ENCODE peak calls at places on chromosomes 11 and 22, in four cellular contexts. P is DND-41; T is BE2C; L is CD4-positive, alpha-beta memory T cell. Q is an unnamed sample. For H3K27me3, the result is how much of the 10 kb centered on the place peaks cover.

GRCh38 chr22:28398987-28399386 is 280.7 kb downstream of the TTC28 start:
- DNase-seq in T (no peak), P (no peak), L (no peak), Q (no peak)

GRCh38 chr11:75852406-75853017 is 37.5 kb downstream of the UVRAG start:
- DNase-seq in L (no peak), P (no peak), T (no peak), Q (no peak)

GRCh38 chr22:39556970-39557811 is 13.4 kb upstream of the CACNA1I start:
- DNase-seq in T (peak), L (peak), P (no peak), Q (no peak)

GRCh38 chr11:102456381-102456780 is 3.8 kb upstream of the TMEM123 start:
- DNase-seq in P (no peak), T (no peak), L (no peak), Q (no peak)

GRCh38 chr11:16871368-16871767 is 132.9 kb downstream of the C11orf58 start:
- DNase-seq in L (no peak), P (no peak), T (no peak), Q (no peak)

GRCh38 chr11:105968021-105968697 is 53.9 kb downstream of the MSANTD4 start:
- DNase-seq in T (no peak), L (no peak), P (no peak), Q (no peak)

GRCh38 chr11:108897071-108897481 is 232.2 kb downstream of the DDX10 start:
- DNase-seq in P (no peak), L (no peak), T (no peak), Q (no peak)

GRCh38 chr22:44632823-44633478 is 69.1 kb upstream of the PRR5 start:
- DNase-seq in P (peak), T (no peak), L (no peak), Q (no peak)

GRCh38 chr22:38864361-38865191 is 7.4 kb downstream of the CBX6 start:
- DNase-seq in L (no peak), P (no peak), T (peak), Q (peak)

GRCh38 chr11:76680517-76681425 is 10.2 kb upstream of the LRRC32 start:
- DNase-seq in L (peak), T (peak), P (peak), Q (peak)

GRCh38 chr11:46537851-46538295 is 56.0 kb downstream of the AMBRA1 start:
- DNase-seq in T (peak), L (peak), P (peak), Q (peak)

GRCh38 chr22:25334091-25334490 is 114.7 kb downstream of the CRYBB2 start:
- DNase-seq in P (peak), L (peak), T (peak), Q (peak)

GRCh38 chr22:16695261-16695660 is 102.7 kb upstream of the CCT8L2 start:
- DNase-seq in P (no peak), L (no peak), T (no peak), Q (no peak)

GRCh38 chr22:39623603-39624500 is 53.3 kb downstream of the CACNA1I start:
- DNase-seq in T (no peak), P (no peak), L (no peak), Q (no peak)

GRCh38 chr22:43854786-43855271 is 7.5 kb downstream of the SULT4A1 start:
- DNase-seq in L (no peak), P (no peak), T (no peak), Q (peak)

GRCh38 chr22:33426451-33426850 is 368.3 kb upstream of the SYN3 start:
- DNase-seq in T (no peak), P (no peak), L (no peak), Q (no peak)

GRCh38 chr11:93773601-93774200 is 10.4 kb upstream of the MED17 start:
- DNase-seq in T (no peak), L (no peak), P (no peak), Q (no peak)

GRCh38 chr11:108685419-108686161 is 20.7 kb downstream of the DDX10 start:
- DNase-seq in P (no peak), L (no peak), T (no peak), Q (no peak)

GRCh38 chr11:19436932-19437331 is 196.2 kb upstream of the E2F8 start:
- DNase-seq in T (no peak), L (no peak), P (no peak), Q (no peak)

GRCh38 chr11:25838918-25839611 is 492.9 kb upstream of the ANO3 start:
- DNase-seq in L (no peak), T (no peak), P (no peak), Q (no peak)

GRCh38 chr11:12914401-12914912 is 94.7 kb upstream of the RASSF10 start:
- DNase-seq in P (peak), L (no peak), T (peak), Q (peak)

GRCh38 chr11:119484741-119485605 is 62.0 kb upstream of the THY1 start:
- DNase-seq in L (no peak), T (no peak), P (peak), Q (no peak)

GRCh38 chr11:110199184-110199981 is 97.0 kb downstream of the RDX start:
- DNase-seq in L (no peak), P (no peak), T (no peak), Q (no peak)

GRCh38 chr11:120710354-120711187 is 199.0 kb downstream of the GRIK4 start:
- DNase-seq in L (no peak), T (no peak), P (no peak), Q (peak)

GRCh38 chr11:134749040-134749586 is 337.1 kb upstream of the B3GAT1 start:
- DNase-seq in L (no peak), T (no peak), P (no peak), Q (no peak)

GRCh38 chr11:59247535-59248227 is 35.0 kb upstream of the MPEG1 start:
- DNase-seq in P (no peak), T (no peak), L (peak), Q (peak)

GRCh38 chr22:32327596-32328171 is 30.0 kb upstream of the RFPL3 start:
- DNase-seq in L (no peak), P (no peak), T (no peak), Q (no peak)

GRCh38 chr22:40890881-40891280 is 29.0 kb upstream of the DNAJB7 start:
- DNase-seq in L (no peak), P (no peak), T (no peak), Q (no peak)

GRCh38 chr11:85941380-85941973 is 86.3 kb downstream of the CCDC83 start:
- DNase-seq in T (peak), P (no peak), L (no peak), Q (peak)

GRCh38 chr11:134509381-134510068 is 97.5 kb upstream of the B3GAT1 start:
- DNase-seq in P (no peak), T (no peak), L (no peak), Q (no peak)

GRCh38 chr11:75812542-75813040 is 2.4 kb upstream of the UVRAG start:
- DNase-seq in L (no peak), T (no peak), P (no peak), Q (no peak)

GRCh38 chr11:26842458-26842841 is 120.6 kb upstream of the SLC5A12 start:
- DNase-seq in P (no peak), L (no peak), T (no peak), Q (no peak)
- H3K27me3 ChIP-seq in P (under half), L (under half), T (under half), Q (under half)

GRCh38 chr11:32433249-32434115 is 1.9 kb downstream of the WT1 start:
- DNase-seq in L (no peak), T (no peak), P (no peak), Q (no peak)
- H3K27me3 ChIP-seq in L (half or more), T (under half), P (under half), Q (half or more)

GRCh38 chr22:22345781-22346180 is 101.2 kb downstream of the VPREB1 start:
- DNase-seq in P (no peak), L (no peak), T (no peak), Q (no peak)
- H3K27me3 ChIP-seq in P (under half), L (under half), T (under half), Q (under half)

DNA sequence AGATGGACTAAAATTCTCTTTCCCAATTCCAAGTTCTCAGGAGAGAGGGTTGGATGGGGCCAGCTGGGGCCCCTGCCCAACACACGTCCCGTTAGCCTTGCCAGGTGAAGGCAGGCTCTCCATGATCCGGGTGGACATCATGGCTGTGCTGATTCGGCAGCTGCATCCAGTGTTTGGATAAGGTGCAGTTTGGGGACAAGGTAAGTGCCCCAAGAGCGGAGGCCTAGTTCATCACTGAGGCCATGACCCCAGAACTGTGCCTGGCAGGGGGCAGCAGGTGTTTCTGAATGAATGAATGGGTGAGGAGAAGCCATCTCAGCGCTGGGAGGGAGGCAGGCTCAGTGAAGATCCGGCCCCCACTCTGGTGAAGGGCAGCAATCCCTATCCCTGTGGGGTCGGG is 520.4 kb downstream of the TBC1D22A start:
- DNase-seq in T (no peak), P (no peak), L (no peak), Q (no peak)
- H3K27me3 ChIP-seq in T (under half), P (under half), L (under half), Q (under half)

GRCh38 chr11:2121227-2122130 is 17.7 kb downstream of the IGF2 start:
- DNase-seq in T (no peak), P (no peak), L (no peak), Q (peak)
- H3K27me3 ChIP-seq in T (under half), P (under half), L (under half), Q (under half)

DNA sequence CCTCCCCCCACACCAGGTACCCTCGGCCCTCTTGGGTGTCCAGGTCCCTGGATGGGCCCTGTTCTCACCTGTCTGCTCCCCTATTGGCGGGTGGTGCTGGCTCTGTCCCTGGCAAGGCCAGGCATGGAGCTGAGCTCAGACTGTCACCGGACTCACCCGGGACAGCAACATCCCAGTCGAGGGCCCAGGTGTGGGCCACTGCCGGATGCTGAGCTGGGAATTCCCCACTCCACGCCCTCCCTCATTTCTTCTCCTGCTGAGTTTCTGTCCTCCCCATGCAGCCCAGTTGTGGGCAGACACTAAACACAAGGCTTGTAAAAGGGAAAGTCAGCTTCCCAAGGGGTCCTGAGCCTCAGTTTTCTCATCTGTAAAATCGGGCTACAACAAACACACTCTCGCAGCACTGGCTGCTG is 2.0 kb upstream of the AP5B1 start:
- DNase-seq in L (no peak), P (no peak), T (no peak), Q (no peak)
- H3K27me3 ChIP-seq in L (under half), P (under half), T (under half), Q (under half)

GRCh38 chr11:130179396-130180306 is 20.1 kb downstream of the ST14 start:
- DNase-seq in P (no peak), L (no peak), T (no peak), Q (no peak)

GRCh38 chr11:130181295-130182272 is 22.0 kb downstream of the ST14 start:
- DNase-seq in P (no peak), L (no peak), T (no peak), Q (no peak)

GRCh38 chr11:130178992-130179391 is 19.4 kb downstream of the ST14 start:
- DNase-seq in P (no peak), T (no peak), L (no peak), Q (no peak)

GRCh38 chr11:130180491-130180890 is 20.9 kb downstream of the ST14 start:
- DNase-seq in P (no peak), T (no peak), L (no peak), Q (no peak)

GRCh38 chr11:130180896-130181294 is 21.3 kb downstream of the ST14 start:
- DNase-seq in L (no peak), P (no peak), T (no peak), Q (no peak)
- H3K27me3 ChIP-seq in L (under half), P (under half), T (under half), Q (under half)

GRCh38 chr22:19720150-19720827 is 3.0 kb upstream of the GP1BB start:
- DNase-seq in T (no peak), P (no peak), L (no peak), Q (no peak)

GRCh38 chr22:19722175-19722914 is 994 bp upstream of the GP1BB start:
- DNase-seq in L (no peak), T (no peak), P (no peak), Q (no peak)

GRCh38 chr22:19719488-19720021 is 3.8 kb upstream of the GP1BB start:
- DNase-seq in L (no peak), T (no peak), P (no peak), Q (no peak)

GRCh38 chr22:19721486-19722172 is 1.7 kb upstream of the GP1BB start:
- DNase-seq in L (no peak), P (no peak), T (no peak), Q (no peak)

DNA sequence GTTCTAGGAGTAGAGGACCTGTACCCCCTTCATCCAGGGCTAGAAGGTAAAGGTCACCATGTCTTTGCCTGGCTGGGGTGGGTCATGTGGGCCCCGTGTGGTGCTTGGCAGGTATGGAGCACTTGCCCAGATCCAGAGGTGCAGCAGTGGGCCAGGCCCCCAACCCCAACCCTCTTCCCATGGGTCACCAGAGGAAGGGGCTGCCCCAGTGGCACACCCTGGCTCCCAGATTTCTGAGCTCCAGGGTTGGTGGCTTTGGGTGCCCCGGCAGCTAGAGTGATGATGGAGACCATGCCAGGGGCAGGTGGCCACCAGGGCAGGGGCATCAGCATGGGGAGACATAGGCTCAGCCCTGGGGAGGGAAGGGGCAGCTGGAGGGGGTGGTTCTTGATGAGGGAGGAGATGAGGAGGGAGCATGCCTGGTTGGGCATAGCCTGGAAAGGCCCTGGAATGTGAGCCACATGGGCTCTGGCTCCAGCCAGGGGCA is 2.3 kb upstream of the GP1BB start:
- DNase-seq in L (no peak), T (no peak), P (no peak), Q (no peak)
- H3K27me3 ChIP-seq in L (under half), T (under half), P (under half), Q (under half)

GRCh38 chr11:61592176-61592575 is 11.3 kb upstream of the SYT7 start:
- DNase-seq in P (no peak), T (no peak), L (no peak), Q (no peak)
- H3K27me3 ChIP-seq in P (under half), T (under half), L (under half), Q (under half)

Q was measured in psoas muscle.